ENCODE peak calls at places on chromosome 3, in seven cellular contexts. One of them, this sample, is unnamed.

GRCh38 chr3:45952456-45952855 is 9.2 kb downstream of the CXCR6 start:
- DNase-seq in GM23338: no peak
- DNase-seq in IMR-90: no peak
- DNase-seq in H9: no peak
- DNase-seq in hepatocyte: no peak
- DNase-seq in GM23248: peak
- DNase-seq in HCT116: no peak
- DNase-seq in this sample: no peak

GRCh38 chr3:120203016-120203415 is 82.0 kb downstream of the GPR156 start:
- DNase-seq in GM23338: peak
- DNase-seq in IMR-90: peak
- DNase-seq in H9: no peak
- DNase-seq in hepatocyte: peak
- DNase-seq in GM23248: peak
- DNase-seq in HCT116: no peak
- DNase-seq in this sample: peak

GRCh38 chr3:111690242-111690641 is 95.1 kb upstream of the ZBED2 start:
- DNase-seq in GM23338: no peak
- DNase-seq in IMR-90: peak
- DNase-seq in H9: no peak
- DNase-seq in hepatocyte: no peak
- DNase-seq in GM23248: peak
- DNase-seq in HCT116: no peak
- DNase-seq in this sample: no peak

GRCh38 chr3:10411598-10412332 is 90.9 kb upstream of the SEC13 start:
- DNase-seq in GM23338: no peak
- DNase-seq in IMR-90: no peak
- DNase-seq in H9: no peak
- DNase-seq in hepatocyte: no peak
- DNase-seq in GM23248: no peak
- DNase-seq in HCT116: no peak
- DNase-seq in this sample: no peak

GRCh38 chr3:33278106-33278672 is 947 bp downstream of the FBXL2 start:
- DNase-seq in GM23338: peak
- DNase-seq in IMR-90: no peak
- DNase-seq in H9: no peak
- DNase-seq in hepatocyte: peak
- DNase-seq in GM23248: peak
- DNase-seq in HCT116: no peak
- DNase-seq in this sample: peak

GRCh38 chr3:144018776-144019175 is 47.2 kb downstream of the DIPK2A start:
- DNase-seq in GM23338: no peak
- DNase-seq in IMR-90: peak
- DNase-seq in H9: no peak
- DNase-seq in hepatocyte: no peak
- DNase-seq in GM23248: peak
- DNase-seq in HCT116: no peak
- DNase-seq in this sample: peak

GRCh38 chr3:183515968-183516851 is 39.3 kb downstream of the KLHL6 start:
- DNase-seq in GM23338: peak
- DNase-seq in IMR-90: no peak
- DNase-seq in H9: no peak
- DNase-seq in hepatocyte: no peak
- DNase-seq in GM23248: no peak
- DNase-seq in HCT116: no peak
- DNase-seq in this sample: no peak

GRCh38 chr3:194871864-194872668 is 186.4 kb downstream of the FAM43A start:
- DNase-seq in GM23338: no peak
- DNase-seq in IMR-90: peak
- DNase-seq in H9: no peak
- DNase-seq in hepatocyte: no peak
- DNase-seq in GM23248: peak
- DNase-seq in HCT116: peak
- DNase-seq in this sample: peak

GRCh38 chr3:71587958-71588357 is 4.4 kb upstream of the FOXP1 start:
- DNase-seq in GM23338: no peak
- DNase-seq in IMR-90: no peak
- DNase-seq in H9: no peak
- DNase-seq in hepatocyte: no peak
- DNase-seq in GM23248: no peak
- DNase-seq in HCT116: no peak
- DNase-seq in this sample: no peak

GRCh38 chr3:194671511-194671899 is 486 bp downstream of the LSG1 start:
- DNase-seq in GM23338: peak
- DNase-seq in IMR-90: peak
- DNase-seq in H9: no peak
- DNase-seq in hepatocyte: peak
- DNase-seq in GM23248: peak
- DNase-seq in HCT116: peak
- DNase-seq in this sample: peak

GRCh38 chr3:124885466-124886167 is 1.5 kb downstream of the ITGB5 start:
- DNase-seq in GM23338: peak
- DNase-seq in IMR-90: no peak
- DNase-seq in H9: peak
- DNase-seq in hepatocyte: no peak
- DNase-seq in GM23248: peak
- DNase-seq in HCT116: no peak
- DNase-seq in this sample: peak

GRCh38 chr3:170201527-170201926 is 20.0 kb upstream of the PHC3 start:
- DNase-seq in GM23338: no peak
- DNase-seq in IMR-90: no peak
- DNase-seq in H9: no peak
- DNase-seq in hepatocyte: no peak
- DNase-seq in GM23248: no peak
- DNase-seq in HCT116: no peak
- DNase-seq in this sample: no peak

GRCh38 chr3:123285931-123286307 is 84.2 kb downstream of the SEC22A start:
- DNase-seq in GM23338: no peak
- DNase-seq in IMR-90: no peak
- DNase-seq in H9: no peak
- DNase-seq in hepatocyte: no peak
- DNase-seq in GM23248: no peak
- DNase-seq in HCT116: no peak
- DNase-seq in this sample: no peak

GRCh38 chr3:187736418-187736871 is 8.8 kb downstream of the BCL6 start:
- DNase-seq in GM23338: peak
- DNase-seq in IMR-90: peak
- DNase-seq in H9: no peak
- DNase-seq in hepatocyte: no peak
- DNase-seq in GM23248: peak
- DNase-seq in HCT116: no peak
- DNase-seq in this sample: peak

GRCh38 chr3:10646531-10647335 is 141.3 kb upstream of the ATP2B2 start:
- DNase-seq in GM23338: no peak
- DNase-seq in IMR-90: no peak
- DNase-seq in H9: no peak
- DNase-seq in hepatocyte: no peak
- DNase-seq in GM23248: no peak
- DNase-seq in HCT116: no peak
- DNase-seq in this sample: no peak

GRCh38 chr3:113441051-113441770 is at the start of gene CFAP44:
- DNase-seq in GM23338: peak
- DNase-seq in IMR-90: peak
- DNase-seq in H9: peak
- DNase-seq in hepatocyte: peak
- DNase-seq in GM23248: peak
- DNase-seq in HCT116: no peak
- DNase-seq in this sample: peak

GRCh38 chr3:46539443-46540005 is 26.6 kb downstream of the LRRC2 start:
- DNase-seq in GM23338: no peak
- DNase-seq in IMR-90: no peak
- DNase-seq in H9: no peak
- DNase-seq in hepatocyte: no peak
- DNase-seq in GM23248: no peak
- DNase-seq in HCT116: no peak
- DNase-seq in this sample: no peak

GRCh38 chr3:182330647-182331046 is 462.7 kb upstream of the ATP11B start:
- DNase-seq in GM23338: no peak
- DNase-seq in IMR-90: no peak
- DNase-seq in H9: no peak
- DNase-seq in hepatocyte: no peak
- DNase-seq in GM23248: no peak
- DNase-seq in HCT116: no peak
- DNase-seq in this sample: no peak

GRCh38 chr3:835096-835495 is 257.7 kb upstream of the CNTN6 start:
- DNase-seq in GM23338: no peak
- DNase-seq in IMR-90: no peak
- DNase-seq in H9: no peak
- DNase-seq in hepatocyte: no peak
- DNase-seq in GM23248: no peak
- DNase-seq in HCT116: no peak
- DNase-seq in this sample: no peak

GRCh38 chr3:52200981-52201679 is 3.2 kb downstream of the ALAS1 start:
- DNase-seq in GM23338: no peak
- DNase-seq in IMR-90: peak
- DNase-seq in H9: no peak
- DNase-seq in hepatocyte: no peak
- DNase-seq in GM23248: peak
- DNase-seq in HCT116: no peak
- DNase-seq in this sample: no peak

GRCh38 chr3:161552984-161553383 is 56.4 kb downstream of the OTOL1 start:
- DNase-seq in GM23338: no peak
- DNase-seq in IMR-90: no peak
- DNase-seq in H9: no peak
- DNase-seq in hepatocyte: no peak
- DNase-seq in GM23248: no peak
- DNase-seq in HCT116: no peak
- DNase-seq in this sample: no peak

GRCh38 chr3:72606005-72606800 is 242.0 kb downstream of the SHQ1 start:
- DNase-seq in GM23338: no peak
- DNase-seq in IMR-90: no peak
- DNase-seq in H9: no peak
- DNase-seq in hepatocyte: no peak
- DNase-seq in GM23248: no peak
- DNase-seq in HCT116: no peak
- DNase-seq in this sample: no peak
- H2AFZ ChIP-seq in GM23338: no peak
- H2AFZ ChIP-seq in IMR-90: no peak
- H2AFZ ChIP-seq in H9: no peak
- H2AFZ ChIP-seq in hepatocyte: no peak
- H2AFZ ChIP-seq in GM23248: no peak
- H2AFZ ChIP-seq in HCT116: no peak
- H2AFZ ChIP-seq in this sample: no peak

GRCh38 chr3:73635254-73635653 is 10.5 kb upstream of the PDZRN3 start:
- DNase-seq in GM23338: no peak
- DNase-seq in IMR-90: peak
- DNase-seq in H9: no peak
- DNase-seq in hepatocyte: no peak
- DNase-seq in GM23248: no peak
- DNase-seq in HCT116: no peak
- DNase-seq in this sample: no peak

GRCh38 chr3:73633916-73634344 is 9.2 kb upstream of the PDZRN3 start:
- DNase-seq in GM23338: no peak
- DNase-seq in IMR-90: peak
- DNase-seq in H9: no peak
- DNase-seq in hepatocyte: no peak
- DNase-seq in GM23248: no peak
- DNase-seq in HCT116: no peak
- DNase-seq in this sample: no peak

DNA sequence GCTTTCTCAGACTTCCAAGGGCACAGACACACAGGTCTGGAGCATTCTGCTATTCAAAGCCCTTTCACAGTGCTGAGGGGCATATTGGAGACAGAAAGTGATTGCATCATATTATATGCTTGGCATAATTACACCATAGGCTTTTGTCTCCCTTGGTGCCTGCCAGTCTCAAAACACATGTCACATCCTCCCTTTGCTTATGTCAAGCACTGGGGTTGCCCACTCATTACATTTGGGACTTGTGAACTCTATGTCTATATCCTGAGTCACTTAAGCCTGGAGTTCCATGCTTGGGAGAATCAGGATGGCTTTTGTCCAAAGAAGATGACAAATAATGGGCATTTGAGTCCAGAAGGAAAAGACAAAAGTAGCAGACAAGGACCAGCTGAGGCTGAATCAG is 12.3 kb upstream of the PDZRN3 start:
- DNase-seq in GM23338: no peak
- DNase-seq in IMR-90: peak
- DNase-seq in H9: no peak
- DNase-seq in hepatocyte: no peak
- DNase-seq in GM23248: peak
- DNase-seq in HCT116: no peak
- DNase-seq in this sample: peak
- H2AFZ ChIP-seq in GM23338: peak
- H2AFZ ChIP-seq in IMR-90: no peak
- H2AFZ ChIP-seq in H9: no peak
- H2AFZ ChIP-seq in hepatocyte: no peak
- H2AFZ ChIP-seq in GM23248: no peak
- H2AFZ ChIP-seq in HCT116: no peak
- H2AFZ ChIP-seq in this sample: no peak

DNA sequence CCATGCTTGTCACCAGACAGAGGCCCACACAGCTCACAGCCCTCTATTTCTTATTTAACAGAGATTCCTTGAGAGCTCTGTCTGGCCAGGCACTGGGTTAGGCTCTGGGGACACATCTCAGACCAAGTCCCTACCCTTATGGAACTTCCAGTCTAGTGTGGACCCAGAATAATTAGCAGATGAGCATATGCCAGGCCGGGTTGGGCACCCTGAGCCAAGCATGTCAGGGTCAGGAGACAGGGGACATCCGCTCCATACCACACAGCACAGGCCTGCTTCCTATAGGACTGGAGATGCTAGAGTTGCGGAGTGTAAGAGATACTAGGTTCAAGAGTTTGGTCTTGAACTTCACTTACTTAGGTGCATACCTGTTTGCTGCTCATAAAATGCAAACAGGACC is 20.4 kb downstream of the MGLL start:
- DNase-seq in GM23338: no peak
- DNase-seq in IMR-90: no peak
- DNase-seq in H9: no peak
- DNase-seq in hepatocyte: no peak
- DNase-seq in GM23248: no peak
- DNase-seq in HCT116: no peak
- DNase-seq in this sample: no peak
- H2AFZ ChIP-seq in GM23338: no peak
- H2AFZ ChIP-seq in IMR-90: no peak
- H2AFZ ChIP-seq in H9: no peak
- H2AFZ ChIP-seq in hepatocyte: no peak
- H2AFZ ChIP-seq in GM23248: no peak
- H2AFZ ChIP-seq in HCT116: no peak
- H2AFZ ChIP-seq in this sample: no peak

GRCh38 chr3:178558637-178559036 is 22.4 kb downstream of the KCNMB2 start:
- DNase-seq in GM23338: peak
- DNase-seq in IMR-90: no peak
- DNase-seq in H9: no peak
- DNase-seq in hepatocyte: no peak
- DNase-seq in GM23248: no peak
- DNase-seq in HCT116: no peak
- DNase-seq in this sample: no peak

GRCh38 chr3:178562143-178562868 is 26.1 kb downstream of the KCNMB2 start:
- DNase-seq in GM23338: no peak
- DNase-seq in IMR-90: no peak
- DNase-seq in H9: no peak
- DNase-seq in hepatocyte: no peak
- DNase-seq in GM23248: peak
- DNase-seq in HCT116: no peak
- DNase-seq in this sample: peak

GRCh38 chr3:178562869-178563232 is 26.6 kb downstream of the KCNMB2 start:
- DNase-seq in GM23338: no peak
- DNase-seq in IMR-90: no peak
- DNase-seq in H9: no peak
- DNase-seq in hepatocyte: no peak
- DNase-seq in GM23248: peak
- DNase-seq in HCT116: no peak
- DNase-seq in this sample: peak

GRCh38 chr3:178560759-178561158 is 24.5 kb downstream of the KCNMB2 start:
- DNase-seq in GM23338: no peak
- DNase-seq in IMR-90: no peak
- DNase-seq in H9: no peak
- DNase-seq in hepatocyte: no peak
- DNase-seq in GM23248: no peak
- DNase-seq in HCT116: no peak
- DNase-seq in this sample: no peak

GRCh38 chr3:178561239-178561638 is 25.0 kb downstream of the KCNMB2 start:
- DNase-seq in GM23338: no peak
- DNase-seq in IMR-90: no peak
- DNase-seq in H9: no peak
- DNase-seq in hepatocyte: no peak
- DNase-seq in GM23248: no peak
- DNase-seq in HCT116: no peak
- DNase-seq in this sample: peak
- H2AFZ ChIP-seq in GM23338: no peak
- H2AFZ ChIP-seq in IMR-90: no peak
- H2AFZ ChIP-seq in H9: no peak
- H2AFZ ChIP-seq in hepatocyte: no peak
- H2AFZ ChIP-seq in GM23248: no peak
- H2AFZ ChIP-seq in HCT116: no peak
- H2AFZ ChIP-seq in this sample: no peak

This sample was measured in fibroblast of lung.